ENCODE peak calls at places on chromosomes 5 and 9, in eight cellular contexts. One of them, this sample, is unnamed.

GRCh38 chr5:1479581-1480188 is 34.4 kb upstream of the SLC6A3 start:
- DNase-seq in left cardiac atrium: no peak
- DNase-seq in RPMI7951: no peak
- DNase-seq in renal cortical epithelial cell: peak
- DNase-seq in endodermal cell: peak
- DNase-seq in cardiac septum: no peak
- DNase-seq in GM23248: peak
- DNase-seq in IMR-90: peak
- DNase-seq in this sample: no peak

GRCh38 chr5:74357827-74358226 is 282.7 kb downstream of the ENC1 start:
- DNase-seq in IMR-90: peak
- DNase-seq in endodermal cell: no peak
- DNase-seq in GM23248: no peak
- DNase-seq in RPMI7951: peak
- DNase-seq in cardiac septum: no peak
- DNase-seq in renal cortical epithelial cell: no peak
- DNase-seq in left cardiac atrium: no peak
- DNase-seq in this sample: no peak

GRCh38 chr9:18362901-18363685 is 110.9 kb upstream of the ADAMTSL1 start:
- DNase-seq in RPMI7951: no peak
- DNase-seq in endodermal cell: no peak
- DNase-seq in renal cortical epithelial cell: no peak
- DNase-seq in cardiac septum: no peak
- DNase-seq in left cardiac atrium: no peak
- DNase-seq in GM23248: peak
- DNase-seq in IMR-90: peak
- DNase-seq in this sample: no peak

GRCh38 chr5:95194856-95195255 is 90.0 kb downstream of the MCTP1 start:
- DNase-seq in left cardiac atrium: no peak
- DNase-seq in IMR-90: no peak
- DNase-seq in endodermal cell: no peak
- DNase-seq in GM23248: no peak
- DNase-seq in renal cortical epithelial cell: no peak
- DNase-seq in RPMI7951: no peak
- DNase-seq in cardiac septum: no peak
- DNase-seq in this sample: no peak

GRCh38 chr5:142740903-142741302 is 29.3 kb upstream of the ARHGAP26 start:
- DNase-seq in IMR-90: no peak
- DNase-seq in cardiac septum: no peak
- DNase-seq in GM23248: peak
- DNase-seq in renal cortical epithelial cell: no peak
- DNase-seq in RPMI7951: no peak
- DNase-seq in left cardiac atrium: no peak
- DNase-seq in endodermal cell: no peak
- DNase-seq in this sample: no peak

GRCh38 chr9:98168153-98168780 is 24.2 kb downstream of the CORO2A start:
- DNase-seq in cardiac septum: no peak
- DNase-seq in endodermal cell: no peak
- DNase-seq in left cardiac atrium: no peak
- DNase-seq in renal cortical epithelial cell: no peak
- DNase-seq in GM23248: no peak
- DNase-seq in IMR-90: no peak
- DNase-seq in RPMI7951: no peak
- DNase-seq in this sample: no peak

GRCh38 chr9:93586290-93587057 is 10.1 kb downstream of the PHF2 start:
- DNase-seq in endodermal cell: peak
- DNase-seq in renal cortical epithelial cell: peak
- DNase-seq in RPMI7951: no peak
- DNase-seq in cardiac septum: peak
- DNase-seq in left cardiac atrium: peak
- DNase-seq in IMR-90: no peak
- DNase-seq in GM23248: peak
- DNase-seq in this sample: peak

GRCh38 chr5:135721548-135722090 is 112.8 kb upstream of the SLC25A48 start:
- DNase-seq in RPMI7951: no peak
- DNase-seq in left cardiac atrium: no peak
- DNase-seq in IMR-90: no peak
- DNase-seq in cardiac septum: no peak
- DNase-seq in renal cortical epithelial cell: no peak
- DNase-seq in endodermal cell: no peak
- DNase-seq in GM23248: no peak
- DNase-seq in this sample: no peak

GRCh38 chr5:141507387-141508091 is 18.7 kb downstream of the PCDHGC5 start:
- DNase-seq in GM23248: peak
- DNase-seq in renal cortical epithelial cell: no peak
- DNase-seq in cardiac septum: no peak
- DNase-seq in RPMI7951: peak
- DNase-seq in endodermal cell: no peak
- DNase-seq in left cardiac atrium: peak
- DNase-seq in IMR-90: peak
- DNase-seq in this sample: no peak

GRCh38 chr9:123365287-123365880 is 9.4 kb downstream of the CRB2 start:
- DNase-seq in RPMI7951: no peak
- DNase-seq in cardiac septum: no peak
- DNase-seq in left cardiac atrium: no peak
- DNase-seq in GM23248: no peak
- DNase-seq in renal cortical epithelial cell: no peak
- DNase-seq in endodermal cell: peak
- DNase-seq in IMR-90: no peak
- DNase-seq in this sample: no peak

GRCh38 chr9:8179381-8180053 is 379.9 kb upstream of the DMAC1 start:
- DNase-seq in IMR-90: no peak
- DNase-seq in left cardiac atrium: no peak
- DNase-seq in cardiac septum: no peak
- DNase-seq in endodermal cell: no peak
- DNase-seq in GM23248: no peak
- DNase-seq in renal cortical epithelial cell: no peak
- DNase-seq in RPMI7951: no peak
- DNase-seq in this sample: no peak

GRCh38 chr9:132630811-132631210 is 39.0 kb downstream of the DDX31 start:
- DNase-seq in endodermal cell: no peak
- DNase-seq in GM23248: no peak
- DNase-seq in IMR-90: no peak
- DNase-seq in renal cortical epithelial cell: no peak
- DNase-seq in RPMI7951: no peak
- DNase-seq in cardiac septum: no peak
- DNase-seq in left cardiac atrium: no peak
- DNase-seq in this sample: no peak

GRCh38 chr9:122256206-122256605 is 8.4 kb downstream of the RBM18 start:
- DNase-seq in RPMI7951: no peak
- DNase-seq in GM23248: no peak
- DNase-seq in IMR-90: no peak
- DNase-seq in left cardiac atrium: no peak
- DNase-seq in cardiac septum: no peak
- DNase-seq in renal cortical epithelial cell: no peak
- DNase-seq in endodermal cell: no peak
- DNase-seq in this sample: no peak

GRCh38 chr5:133844836-133845235 is 123.6 kb downstream of the C5orf15 start:
- DNase-seq in IMR-90: no peak
- DNase-seq in renal cortical epithelial cell: peak
- DNase-seq in RPMI7951: no peak
- DNase-seq in cardiac septum: peak
- DNase-seq in endodermal cell: no peak
- DNase-seq in left cardiac atrium: no peak
- DNase-seq in GM23248: no peak
- DNase-seq in this sample: no peak

GRCh38 chr5:113022661-113023060 is 46.1 kb downstream of the DCP2 start:
- DNase-seq in left cardiac atrium: no peak
- DNase-seq in RPMI7951: peak
- DNase-seq in cardiac septum: no peak
- DNase-seq in GM23248: no peak
- DNase-seq in endodermal cell: no peak
- DNase-seq in renal cortical epithelial cell: peak
- DNase-seq in IMR-90: peak
- DNase-seq in this sample: no peak

GRCh38 chr9:136840877-136841645 is 1.2 kb upstream of the AJM1 start:
- DNase-seq in cardiac septum: no peak
- DNase-seq in IMR-90: peak
- DNase-seq in RPMI7951: peak
- DNase-seq in endodermal cell: peak
- DNase-seq in left cardiac atrium: no peak
- DNase-seq in renal cortical epithelial cell: peak
- DNase-seq in GM23248: peak
- DNase-seq in this sample: no peak

GRCh38 chr5:168651654-168652053 is 72.5 kb upstream of the PANK3 start:
- DNase-seq in cardiac septum: no peak
- DNase-seq in left cardiac atrium: no peak
- DNase-seq in endodermal cell: no peak
- DNase-seq in IMR-90: peak
- DNase-seq in renal cortical epithelial cell: peak
- DNase-seq in GM23248: peak
- DNase-seq in RPMI7951: peak
- DNase-seq in this sample: no peak

GRCh38 chr5:39432687-39433086 is 7.9 kb upstream of the DAB2 start:
- DNase-seq in endodermal cell: no peak
- DNase-seq in cardiac septum: no peak
- DNase-seq in renal cortical epithelial cell: peak
- DNase-seq in RPMI7951: no peak
- DNase-seq in left cardiac atrium: no peak
- DNase-seq in IMR-90: peak
- DNase-seq in GM23248: no peak
- DNase-seq in this sample: no peak

GRCh38 chr5:131747180-131748105 is 49.4 kb downstream of the FNIP1 start:
- DNase-seq in GM23248: peak
- DNase-seq in cardiac septum: no peak
- DNase-seq in RPMI7951: peak
- DNase-seq in endodermal cell: no peak
- DNase-seq in left cardiac atrium: no peak
- DNase-seq in renal cortical epithelial cell: peak
- DNase-seq in IMR-90: peak
- DNase-seq in this sample: no peak

GRCh38 chr9:89745601-89746376 is 141.0 kb downstream of the GADD45G start:
- DNase-seq in GM23248: no peak
- DNase-seq in endodermal cell: no peak
- DNase-seq in renal cortical epithelial cell: no peak
- DNase-seq in left cardiac atrium: no peak
- DNase-seq in RPMI7951: no peak
- DNase-seq in IMR-90: no peak
- DNase-seq in cardiac septum: no peak
- DNase-seq in this sample: no peak

GRCh38 chr5:97476852-97477534 is 293.9 kb upstream of the RIOK2 start:
- DNase-seq in endodermal cell: no peak
- DNase-seq in cardiac septum: no peak
- DNase-seq in RPMI7951: no peak
- DNase-seq in GM23248: no peak
- DNase-seq in IMR-90: no peak
- DNase-seq in left cardiac atrium: no peak
- DNase-seq in renal cortical epithelial cell: no peak
- DNase-seq in this sample: no peak

GRCh38 chr5:52893105-52893504 is 96.0 kb upstream of the ITGA2 start:
- DNase-seq in GM23248: peak
- DNase-seq in endodermal cell: no peak
- DNase-seq in RPMI7951: peak
- DNase-seq in left cardiac atrium: no peak
- DNase-seq in IMR-90: peak
- DNase-seq in renal cortical epithelial cell: peak
- DNase-seq in cardiac septum: no peak
- DNase-seq in this sample: no peak

GRCh38 chr5:172853355-172853975 is 19.4 kb downstream of the ERGIC1 start:
- DNase-seq in left cardiac atrium: no peak
- DNase-seq in endodermal cell: no peak
- DNase-seq in RPMI7951: no peak
- DNase-seq in GM23248: peak
- DNase-seq in cardiac septum: no peak
- DNase-seq in renal cortical epithelial cell: no peak
- DNase-seq in IMR-90: peak
- DNase-seq in this sample: no peak

GRCh38 chr5:148939676-148940075 is 113.3 kb downstream of the ADRB2 start:
- DNase-seq in endodermal cell: no peak
- DNase-seq in renal cortical epithelial cell: peak
- DNase-seq in IMR-90: peak
- DNase-seq in RPMI7951: peak
- DNase-seq in cardiac septum: no peak
- DNase-seq in left cardiac atrium: no peak
- DNase-seq in GM23248: peak
- DNase-seq in this sample: no peak

This sample was measured in epithelial cell of proximal tubule.